ENCODE peak calls at places on chromosome 12, in four cellular contexts. E is activated T-cell treated with anti-CD3 and anti-CD28 coated beads, Interleukin-2, amount 50 U/mL, for 1 hour; J is caudate nucleus; A is stimulated activated naive CD8-positive, alpha-beta T cell treated with anti-CD3 and anti-CD28 coated beads, Interleukin-15, Interleukin-2, amounts not matched to agents 100 U/mL and 50 U/mL, for 24 hours. V is an unnamed sample.

GRCh38 chr12:79238246-79238645 is 373.7 kb downstream of the SYT1 start:
- DNase-seq in E (no peak), J (no peak), A (no peak), V (no peak)

GRCh38 chr12:50765325-50765911 is 1.5 kb downstream of the ATF1 start:
- DNase-seq in E (peak; percentile 35), J (no peak), A (peak; percentile 32), V (peak; percentile 84)

GRCh38 chr12:16189849-16190248 is 87.6 kb downstream of the SLC15A5 start:
- DNase-seq in E (no peak), J (no peak), A (no peak), V (peak; percentile 35)

GRCh38 chr12:106712768-106713167 is 61.7 kb upstream of the RIC8B start:
- DNase-seq in E (no peak), J (no peak), A (no peak), V (no peak)

GRCh38 chr12:71955946-71956345 is 17.3 kb downstream of the TPH2 start:
- DNase-seq in E (no peak), J (no peak), A (no peak), V (no peak)

GRCh38 chr12:50932787-50933280 is 19.5 kb upstream of the HIGD1C start:
- DNase-seq in E (no peak), J (no peak), A (no peak), V (no peak)

GRCh38 chr12:2793561-2793960 is 1.2 kb upstream of the FKBP4 start:
- DNase-seq in E (no peak), J (no peak), A (no peak), V (no peak)

GRCh38 chr12:14952295-14952995 is 9.0 kb downstream of the ARHGDIB start:
- DNase-seq in E (no peak), J (no peak), A (peak; percentile 43), V (peak; percentile 71)

GRCh38 chr12:126342866-126343265 is 1277.6 kb downstream of the AACS start:
- DNase-seq in E (no peak), J (no peak), A (no peak), V (no peak)

GRCh38 chr12:58503731-58504520 is 416.4 kb downstream of the LRIG3 start:
- DNase-seq in E (no peak), J (no peak), A (no peak), V (no peak)

GRCh38 chr12:3538691-3539030 is 47.7 kb downstream of the PRMT8 start:
- DNase-seq in E (no peak), J (no peak), A (no peak), V (no peak)

GRCh38 chr12:48198619-48198973 is 4.5 kb downstream of the OR10AD1 start:
- DNase-seq in E (no peak), J (no peak), A (peak; percentile 47), V (no peak)

GRCh38 chr12:105538880-105539279 is 208.4 kb downstream of the C12orf75 start:
- DNase-seq in E (no peak), J (no peak), A (no peak), V (no peak)

GRCh38 chr12:12011880-12012260 is 58.9 kb upstream of the BCL2L14 start:
- DNase-seq in E (no peak), J (no peak), A (no peak), V (peak; percentile 59)

GRCh38 chr12:84924956-84925355 is 12.4 kb upstream of the SLC6A15 start:
- DNase-seq in E (no peak), J (no peak), A (no peak), V (no peak)

GRCh38 chr12:39935275-39935674 is 170.6 kb downstream of the SLC2A13 start:
- DNase-seq in E (no peak), J (no peak), A (no peak), V (no peak)

GRCh38 chr12:4031703-4032291 is 158.6 kb upstream of the PARP11 start:
- DNase-seq in E (no peak), J (no peak), A (no peak), V (no peak)

GRCh38 chr12:49930515-49931288 is 19.8 kb upstream of the AQP2 start:
- DNase-seq in E (no peak), J (no peak), A (no peak), V (no peak)

GRCh38 chr12:121801601-121802484 is 2.0 kb upstream of the SETD1B start:
- DNase-seq in E (peak; percentile 61), J (no peak), A (peak; percentile 40), V (peak; percentile 67)

GRCh38 chr12:71208053-71208685 is 50.4 kb upstream of the TSPAN8 start:
- DNase-seq in E (no peak), J (no peak), A (no peak), V (no peak)

GRCh38 chr12:1928439-1929121 is 10.1 kb upstream of the CACNA2D4 start:
- DNase-seq in E (peak; percentile 7), J (no peak), A (no peak), V (no peak)

GRCh38 chr12:49273726-49274395 is 9.0 kb downstream of the TUBA1C start:
- DNase-seq in E (no peak), J (no peak), A (no peak), V (no peak)

V was measured in NAMALWA.